ENCODE peak calls at places on chromosome 9, in eight cellular contexts. One of them, this sample, is unnamed.

GRCh38 chr9:121690316-121690715 is 38.9 kb downstream of the DAB2IP start:
- DNase-seq in epithelial cell of esophagus: no peak
- DNase-seq in AG04449: no peak
- DNase-seq in CD8-positive, alpha-beta memory T cell: no peak
- DNase-seq in left ventricle myocardium inferior: peak
- DNase-seq in fibroblast of the aortic adventitia: no peak
- DNase-seq in DMS153: no peak
- DNase-seq in nucleus accumbens: no peak
- DNase-seq in this sample: peak

GRCh38 chr9:85258823-85259370 is 482.9 kb downstream of the AGTPBP1 start:
- DNase-seq in epithelial cell of esophagus: peak
- DNase-seq in AG04449: peak
- DNase-seq in CD8-positive, alpha-beta memory T cell: no peak
- DNase-seq in left ventricle myocardium inferior: peak
- DNase-seq in fibroblast of the aortic adventitia: peak
- DNase-seq in DMS153: peak
- DNase-seq in nucleus accumbens: peak
- DNase-seq in this sample: peak

GRCh38 chr9:1916676-1917075 is 98.5 kb upstream of the SMARCA2 start:
- DNase-seq in epithelial cell of esophagus: no peak
- DNase-seq in AG04449: no peak
- DNase-seq in CD8-positive, alpha-beta memory T cell: no peak
- DNase-seq in left ventricle myocardium inferior: no peak
- DNase-seq in fibroblast of the aortic adventitia: no peak
- DNase-seq in DMS153: no peak
- DNase-seq in nucleus accumbens: no peak
- DNase-seq in this sample: no peak

GRCh38 chr9:16236326-16236725 is 634.1 kb downstream of the BNC2 start:
- DNase-seq in epithelial cell of esophagus: no peak
- DNase-seq in AG04449: peak
- DNase-seq in CD8-positive, alpha-beta memory T cell: no peak
- DNase-seq in left ventricle myocardium inferior: no peak
- DNase-seq in fibroblast of the aortic adventitia: peak
- DNase-seq in DMS153: no peak
- DNase-seq in nucleus accumbens: no peak
- DNase-seq in this sample: peak

GRCh38 chr9:122186301-122186700 is 26.6 kb downstream of the MORN5 start:
- DNase-seq in epithelial cell of esophagus: no peak
- DNase-seq in AG04449: no peak
- DNase-seq in CD8-positive, alpha-beta memory T cell: no peak
- DNase-seq in left ventricle myocardium inferior: no peak
- DNase-seq in fibroblast of the aortic adventitia: no peak
- DNase-seq in DMS153: no peak
- DNase-seq in nucleus accumbens: no peak
- DNase-seq in this sample: no peak

GRCh38 chr9:8474937-8475336 is 675.4 kb upstream of the DMAC1 start:
- DNase-seq in epithelial cell of esophagus: no peak
- DNase-seq in AG04449: no peak
- DNase-seq in CD8-positive, alpha-beta memory T cell: no peak
- DNase-seq in left ventricle myocardium inferior: no peak
- DNase-seq in fibroblast of the aortic adventitia: no peak
- DNase-seq in DMS153: no peak
- DNase-seq in nucleus accumbens: no peak
- DNase-seq in this sample: no peak

GRCh38 chr9:70425192-70425591 is 10.7 kb upstream of the KLF9 start:
- DNase-seq in epithelial cell of esophagus: no peak
- DNase-seq in AG04449: no peak
- DNase-seq in CD8-positive, alpha-beta memory T cell: no peak
- DNase-seq in left ventricle myocardium inferior: no peak
- DNase-seq in fibroblast of the aortic adventitia: no peak
- DNase-seq in DMS153: no peak
- DNase-seq in nucleus accumbens: no peak
- DNase-seq in this sample: no peak

GRCh38 chr9:74556685-74557084 is 59.5 kb downstream of the RORB start:
- DNase-seq in epithelial cell of esophagus: peak
- DNase-seq in AG04449: no peak
- DNase-seq in CD8-positive, alpha-beta memory T cell: no peak
- DNase-seq in left ventricle myocardium inferior: no peak
- DNase-seq in fibroblast of the aortic adventitia: no peak
- DNase-seq in DMS153: no peak
- DNase-seq in nucleus accumbens: no peak
- DNase-seq in this sample: no peak

GRCh38 chr9:128102196-128102595 is 25.3 kb downstream of the PTGES2 start:
- DNase-seq in epithelial cell of esophagus: no peak
- DNase-seq in AG04449: no peak
- DNase-seq in CD8-positive, alpha-beta memory T cell: no peak
- DNase-seq in left ventricle myocardium inferior: no peak
- DNase-seq in fibroblast of the aortic adventitia: no peak
- DNase-seq in DMS153: no peak
- DNase-seq in nucleus accumbens: no peak
- DNase-seq in this sample: no peak

GRCh38 chr9:110065527-110065926 is 142.4 kb downstream of the C9orf152 start:
- DNase-seq in epithelial cell of esophagus: peak
- DNase-seq in AG04449: no peak
- DNase-seq in CD8-positive, alpha-beta memory T cell: no peak
- DNase-seq in left ventricle myocardium inferior: no peak
- DNase-seq in fibroblast of the aortic adventitia: peak
- DNase-seq in DMS153: no peak
- DNase-seq in nucleus accumbens: no peak
- DNase-seq in this sample: no peak

GRCh38 chr9:107211331-107211730 is 71.7 kb upstream of the RAD23B start:
- DNase-seq in epithelial cell of esophagus: no peak
- DNase-seq in AG04449: no peak
- DNase-seq in CD8-positive, alpha-beta memory T cell: no peak
- DNase-seq in left ventricle myocardium inferior: no peak
- DNase-seq in fibroblast of the aortic adventitia: no peak
- DNase-seq in DMS153: no peak
- DNase-seq in nucleus accumbens: no peak
- DNase-seq in this sample: no peak

GRCh38 chr9:79195904-79196303 is 375.9 kb upstream of the TLE4 start:
- DNase-seq in epithelial cell of esophagus: peak
- DNase-seq in AG04449: peak
- DNase-seq in CD8-positive, alpha-beta memory T cell: no peak
- DNase-seq in left ventricle myocardium inferior: no peak
- DNase-seq in fibroblast of the aortic adventitia: peak
- DNase-seq in DMS153: no peak
- DNase-seq in nucleus accumbens: no peak
- DNase-seq in this sample: no peak